ENCODE peak calls at places on chromosome 22, in six cellular contexts. N is dorsolateral prefrontal cortex; M is stimulated activated CD4-positive, alpha-beta T cell treated with anti-CD3 and anti-CD28 coated beads, Interleukin-15, amount 100 ng/mL, for 48 hours; Y is left kidney; D is NCI-H345; Q is AG09309. L is an unnamed sample.

GRCh38 chr22:28967969-28968368 is 84.6 kb downstream of the ZNRF3 start:
- DNase-seq in N (no peak), M (no peak), Y (no peak), D (no peak), Q (no peak), L (no peak)

GRCh38 chr22:32177221-32177765 is 18.2 kb upstream of the C22orf42 start:
- DNase-seq in N (no peak), M (no peak), Y (peak; percentile 40), D (no peak), Q (no peak), L (no peak)

GRCh38 chr22:21991774-21992173 is 9.2 kb upstream of the TOP3B start:
- DNase-seq in N (no peak), M (no peak), Y (no peak), D (no peak), Q (no peak), L (no peak)

GRCh38 chr22:37133304-37134018 is 16.3 kb downstream of the IL2RB start:
- DNase-seq in N (no peak), M (no peak), Y (no peak), D (no peak), Q (no peak), L (no peak)

GRCh38 chr22:43151251-43152000 is at the start of gene TSPO:
- DNase-seq in N (peak; percentile 75), M (peak; percentile 54), Y (peak; percentile 64), D (no peak), Q (no peak), L (no peak)

GRCh38 chr22:50475652-50476002 is 792 bp upstream of the SBF1 start:
- DNase-seq in N (no peak), M (no peak), Y (no peak), D (no peak), Q (no peak), L (no peak)

GRCh38 chr22:23065495-23066122 is 4.7 kb upstream of the GNAZ start:
- DNase-seq in N (peak; percentile 29), M (no peak), Y (no peak), D (no peak), Q (no peak), L (no peak)

GRCh38 chr22:22687638-22688500 is 43.5 kb downstream of the GGTLC2 start:
- DNase-seq in N (peak; percentile 45), M (peak; percentile 7), Y (peak; percentile 77), D (peak; percentile 16), Q (peak; percentile 3), L (no peak)

GRCh38 chr22:50169181-50169759 is 1.3 kb upstream of the PANX2 start:
- DNase-seq in N (no peak), M (no peak), Y (no peak), D (no peak), Q (no peak), L (no peak)

GRCh38 chr22:36445158-36445668 is 36.2 kb downstream of the TXN2 start:
- DNase-seq in N (no peak), M (no peak), Y (no peak), D (no peak), Q (peak; percentile 86), L (no peak)

GRCh38 chr22:11066458-11067285 is 4461.3 kb upstream of the OR11H1 start:
- DNase-seq in N (peak; percentile 37), M (no peak), Y (no peak), D (no peak), Q (no peak), L (no peak)

GRCh38 chr22:22836635-22837034 is 51.0 kb upstream of the IGLL5 start:
- DNase-seq in N (no peak), M (no peak), Y (no peak), D (no peak), Q (no peak), L (no peak)

GRCh38 chr22:17271711-17272451 is 52.6 kb upstream of the ADA2 start:
- DNase-seq in N (no peak), M (no peak), Y (no peak), D (no peak), Q (no peak), L (no peak)

GRCh38 chr22:25143161-25144076 is 56.2 kb upstream of the CRYBB3 start:
- DNase-seq in N (no peak), M (no peak), Y (peak; percentile 48), D (no peak), Q (no peak), L (no peak)

GRCh38 chr22:35330258-35330861 is 30.7 kb downstream of the TOM1 start:
- DNase-seq in N (no peak), M (peak; percentile 56), Y (peak; percentile 56), D (no peak), Q (no peak), L (no peak)

GRCh38 chr22:47301820-47302475 is 539.5 kb downstream of the TBC1D22A start:
- DNase-seq in N (no peak), M (no peak), Y (no peak), D (no peak), Q (no peak), L (peak; percentile 30)

GRCh38 chr22:24417200-24417599 is 10.2 kb upstream of the ADORA2A start:
- DNase-seq in N (no peak), M (no peak), Y (no peak), D (no peak), Q (no peak), L (no peak)

GRCh38 chr22:22111267-22111751 is 128.7 kb upstream of the TOP3B start:
- DNase-seq in N (no peak), M (peak; percentile 55), Y (peak; percentile 77), D (no peak), Q (no peak), L (no peak)

GRCh38 chr22:39153220-39153860 is 860 bp upstream of the CBX7 start:
- DNase-seq in N (peak; percentile 33), M (no peak), Y (no peak), D (no peak), Q (no peak), L (no peak)

GRCh38 chr22:26586556-26587325 is 3.2 kb downstream of the TPST2 start:
- DNase-seq in N (no peak), M (no peak), Y (peak; percentile 15), D (no peak), Q (no peak), L (no peak)

GRCh38 chr22:50184004-50184461 is 1.7 kb upstream of the TRABD start:
- DNase-seq in N (no peak), M (no peak), Y (peak; percentile 57), D (no peak), Q (no peak), L (no peak)